ENCODE peak calls at places on chromosomes 16 and 17, in four cellular contexts. S is lung, D is B cell, P is tibial nerve. Z is an unnamed sample.

GRCh38 chr16:81530814-81531213 is 86.2 kb downstream of the CMIP start:
- DNase-seq in S (no peak), D (no peak), P (no peak), Z (no peak)

GRCh38 chr17:37516131-37516561 is 26.5 kb downstream of the DUSP14 start:
- DNase-seq in S (no peak), D (no peak), P (no peak), Z (no peak)

GRCh38 chr16:23508589-23509440 is 1.5 kb downstream of the GGA2 start:
- DNase-seq in S (no peak), D (no peak), P (no peak), Z (no peak)

GRCh38 chr17:49890077-49890821 is 42.4 kb upstream of the TAC4 start:
- DNase-seq in S (no peak), D (no peak), P (no peak), Z (no peak)

GRCh38 chr17:50483266-50483665 is 4.6 kb downstream of the RSAD1 start:
- DNase-seq in S (no peak), D (no peak), P (no peak), Z (no peak)

GRCh38 chr17:6488008-6488539 is 43.8 kb downstream of the PIMREG start:
- DNase-seq in S (no peak), D (no peak), P (no peak), Z (no peak)

GRCh38 chr17:47704781-47705180 is 10.8 kb downstream of the TBKBP1 start:
- DNase-seq in S (no peak), D (no peak), P (no peak), Z (no peak)

GRCh38 chr16:49019826-49020401 is 261.7 kb downstream of the CBLN1 start:
- DNase-seq in S (no peak), D (no peak), P (no peak), Z (no peak)

GRCh38 chr17:76246080-76247066 is 6.1 kb upstream of the RNF157 start:
- DNase-seq in S (no peak), D (no peak), P (no peak), Z (no peak)

GRCh38 chr17:65071861-65072260 is 15.3 kb upstream of the GNA13 start:
- DNase-seq in S (no peak), D (no peak), P (no peak), Z (no peak)

GRCh38 chr17:20228410-20228809 is 219.3 kb downstream of the SPECC1 start:
- DNase-seq in S (no peak), D (no peak), P (no peak), Z (no peak)

GRCh38 chr16:50139580-50139979 is 13.5 kb upstream of the TENT4B start:
- DNase-seq in S (no peak), D (no peak), P (no peak), Z (no peak)

GRCh38 chr17:2235792-2236365 is 67.7 kb downstream of the SMG6 start:
- DNase-seq in S (no peak), D (no peak), P (no peak), Z (no peak)

GRCh38 chr17:40980594-40980993 is 3.5 kb downstream of the KRT40 start:
- DNase-seq in S (no peak), D (no peak), P (no peak), Z (no peak)

GRCh38 chr17:47698749-47699535 is 5.0 kb downstream of the TBKBP1 start:
- DNase-seq in S (peak; percentile 70), D (peak; percentile 81), P (no peak), Z (peak; percentile 85)